ENCODE peak calls at places on chromosomes 4 and X, in five cellular contexts. I is upper lobe of left lung, S is suprapubic skin, L is transverse colon, A is esophagus muscularis mucosa. O is an unnamed sample.

GRCh38 chr4:168784786-168785461 is 225.1 kb downstream of the CBR4 start:
- DNase-seq in I (no peak), S (no peak), L (no peak), A (no peak), O (peak)

GRCh38 chr4:164540987-164541386 is 212.9 kb upstream of the SMIM31 start:
- DNase-seq in I (no peak), S (no peak), L (no peak), A (no peak), O (no peak)

GRCh38 chrX:9517062-9517461 is 52.2 kb downstream of the TBL1X start:
- DNase-seq in I (no peak), S (no peak), L (no peak), A (no peak), O (no peak)

GRCh38 chr4:4668355-4669210 is 126.7 kb upstream of the STX18 start:
- DNase-seq in I (no peak), S (no peak), L (no peak), A (no peak), O (no peak)

GRCh38 chr4:53816561-53816960 is 225.3 kb upstream of the LNX1 start:
- DNase-seq in I (no peak), S (no peak), L (no peak), A (no peak), O (no peak)

GRCh38 chr4:120156115-120156718 is 89.6 kb upstream of the MAD2L1 start:
- DNase-seq in I (no peak), S (no peak), L (no peak), A (no peak), O (no peak)

GRCh38 chrX:115047181-115047580 is 29.8 kb upstream of the IL13RA2 start:
- DNase-seq in I (no peak), S (no peak), L (no peak), A (no peak), O (no peak)

GRCh38 chr4:37748546-37748945 is 62.4 kb upstream of the RELL1 start:
- DNase-seq in I (no peak), S (no peak), L (no peak), A (no peak), O (no peak)

GRCh38 chrX:57044226-57044625 is 48.9 kb upstream of the SPIN3 start:
- DNase-seq in I (no peak), S (no peak), L (no peak), A (no peak), O (no peak)

GRCh38 chrX:123408856-123409737 is 225.0 kb downstream of the GRIA3 start:
- DNase-seq in I (no peak), S (no peak), L (no peak), A (no peak), O (no peak)

GRCh38 chrX:149453030-149453429 is 52.1 kb downstream of the IDS start:
- DNase-seq in I (no peak), S (no peak), L (no peak), A (no peak), O (no peak)

GRCh38 chr4:7402526-7402925 is 32.2 kb downstream of the PSAPL1 start:
- DNase-seq in I (peak), S (no peak), L (no peak), A (no peak), O (peak)

GRCh38 chr4:98166025-98166730 is 22.9 kb upstream of the STPG2 start:
- DNase-seq in I (peak), S (no peak), L (no peak), A (no peak), O (peak)

GRCh38 chr4:149353241-149353640 is 462.4 kb downstream of the IQCM start:
- DNase-seq in I (no peak), S (no peak), L (no peak), A (no peak), O (no peak)

GRCh38 chr4:8908206-8908893 is 36.7 kb upstream of the HMX1 start:
- DNase-seq in I (peak), S (peak), L (peak), A (no peak), O (peak)

GRCh38 chr4:165208741-165209388 is 1.5 kb downstream of the KLHL2 start:
- DNase-seq in I (no peak), S (no peak), L (no peak), A (no peak), O (no peak)

GRCh38 chr4:3366893-3367775 is 74.3 kb downstream of the RGS12 start:
- DNase-seq in I (no peak), S (no peak), L (no peak), A (peak), O (no peak)

GRCh38 chrX:25207803-25208202 is 192.0 kb upstream of the ARX start:
- DNase-seq in I (no peak), S (no peak), L (no peak), A (no peak), O (no peak)

DNA sequence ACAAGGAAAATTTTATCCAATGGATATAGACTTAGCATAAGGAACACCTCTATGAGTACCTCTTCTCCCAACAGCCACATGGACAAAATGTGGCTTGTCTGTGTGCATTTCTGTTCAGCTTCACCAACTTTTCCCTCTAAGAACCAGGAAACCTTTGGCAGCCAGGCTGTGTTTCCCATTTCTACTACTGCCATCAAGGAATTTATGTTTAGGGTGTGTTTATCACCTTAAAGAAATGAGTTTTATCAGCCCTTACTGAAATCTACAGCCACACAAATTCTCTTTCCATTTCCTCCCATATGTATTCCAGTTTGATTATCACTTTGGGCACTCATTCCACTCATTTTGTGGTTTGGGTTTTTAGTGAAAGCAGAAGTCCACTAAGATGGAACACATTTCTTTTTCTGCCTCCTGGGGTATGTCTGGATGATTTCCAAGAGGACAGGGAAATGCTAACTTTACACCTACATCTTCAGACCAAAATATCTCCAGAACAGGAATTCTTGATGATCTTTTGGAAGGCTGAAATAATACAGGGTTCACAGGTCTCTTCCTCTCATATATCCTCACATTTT is 82.6 kb upstream of the MAOA start:
- DNase-seq in I (no peak), S (no peak), L (no peak), A (no peak), O (no peak)
- TF ChIP-seq EP300 in I (no peak), S (no peak), L (no peak), A (no peak), O (no peak)

DNA sequence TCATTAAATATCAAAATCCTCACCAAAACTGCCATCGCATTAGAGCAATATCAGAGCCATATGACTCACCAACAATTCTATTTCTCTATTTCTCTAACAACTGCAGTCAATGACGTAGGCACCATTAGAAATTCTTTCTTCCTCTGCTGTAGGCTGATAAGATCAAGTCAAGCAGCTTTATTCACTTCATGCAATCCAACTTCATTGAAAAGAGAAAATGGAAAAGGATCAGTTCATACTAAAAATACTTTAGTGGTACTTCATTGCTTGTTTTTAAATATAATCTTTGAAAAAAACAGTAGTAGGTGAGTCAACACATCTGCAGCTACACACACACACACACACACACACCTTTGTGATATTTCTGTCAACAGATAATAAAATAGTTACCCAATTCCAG is 345.3 kb upstream of the TENM3 start:
- DNase-seq in I (no peak), S (no peak), L (no peak), A (no peak), O (no peak)
- TF ChIP-seq POLR2A in I (no peak), S (no peak), L (no peak), A (no peak), O (no peak)

GRCh38 chr4:73874386-73874785 is 5.2 kb downstream of the CXCL1 start:
- DNase-seq in I (no peak), S (no peak), L (no peak), A (no peak), O (no peak)
- TF ChIP-seq POLR2AphosphoS5 in I (no peak), S (no peak), L (no peak), A (no peak), O (no peak)

GRCh38 chr4:38914859-38915258 is 47.3 kb downstream of the FAM114A1 start:
- DNase-seq in I (no peak), S (no peak), L (no peak), A (no peak), O (no peak)
- TF ChIP-seq EP300 in I (no peak), S (no peak), L (no peak), A (no peak), O (no peak)

O was measured in stomach.